ENCODE peak calls at places on chromosomes 11 and 22, in ten cellular contexts. One of them, this sample, is unnamed.

GRCh38 chr22:29867260-29867659 is 15.7 kb upstream of the MTMR3 start:
- DNase-seq in endothelial cell: no peak
- DNase-seq in AG08395: no peak
- DNase-seq in body of pancreas: no peak
- DNase-seq in hypothalamus: no peak
- DNase-seq in HCT116: no peak
- DNase-seq in mammary epithelial cell: peak
- DNase-seq in activated CD4-positive, CD25-positive, alpha-beta regulatory T cell: no peak
- DNase-seq in T-helper 1 cell: no peak
- DNase-seq in left lung: no peak
- DNase-seq in this sample: no peak

GRCh38 chr11:61113209-61113608 is 10.9 kb downstream of the CD5 start:
- DNase-seq in AG08395: no peak
- DNase-seq in mammary epithelial cell: no peak
- DNase-seq in left lung: no peak
- DNase-seq in activated CD4-positive, CD25-positive, alpha-beta regulatory T cell: no peak
- DNase-seq in HCT116: no peak
- DNase-seq in hypothalamus: no peak
- DNase-seq in T-helper 1 cell: no peak
- DNase-seq in body of pancreas: no peak
- DNase-seq in endothelial cell: no peak
- DNase-seq in this sample: no peak

GRCh38 chr11:128039140-128040021 is 548.0 kb downstream of the ETS1 start:
- DNase-seq in mammary epithelial cell: peak
- DNase-seq in left lung: peak
- DNase-seq in activated CD4-positive, CD25-positive, alpha-beta regulatory T cell: peak
- DNase-seq in HCT116: no peak
- DNase-seq in endothelial cell: no peak
- DNase-seq in body of pancreas: no peak
- DNase-seq in AG08395: peak
- DNase-seq in T-helper 1 cell: peak
- DNase-seq in hypothalamus: no peak
- DNase-seq in this sample: peak

GRCh38 chr11:63639195-63639832 is 25.1 kb upstream of the PLAAT3 start:
- DNase-seq in left lung: no peak
- DNase-seq in body of pancreas: no peak
- DNase-seq in endothelial cell: no peak
- DNase-seq in hypothalamus: no peak
- DNase-seq in T-helper 1 cell: no peak
- DNase-seq in AG08395: peak
- DNase-seq in activated CD4-positive, CD25-positive, alpha-beta regulatory T cell: no peak
- DNase-seq in HCT116: no peak
- DNase-seq in mammary epithelial cell: no peak
- DNase-seq in this sample: no peak

GRCh38 chr11:130449246-130449990 is 973 bp downstream of the ADAMTS15 start:
- DNase-seq in activated CD4-positive, CD25-positive, alpha-beta regulatory T cell: no peak
- DNase-seq in HCT116: no peak
- DNase-seq in mammary epithelial cell: no peak
- DNase-seq in left lung: no peak
- DNase-seq in endothelial cell: no peak
- DNase-seq in AG08395: no peak
- DNase-seq in body of pancreas: no peak
- DNase-seq in hypothalamus: no peak
- DNase-seq in T-helper 1 cell: no peak
- DNase-seq in this sample: no peak

GRCh38 chr11:134345237-134345550 is 13.4 kb downstream of the GLB1L2 start:
- DNase-seq in T-helper 1 cell: no peak
- DNase-seq in endothelial cell: no peak
- DNase-seq in activated CD4-positive, CD25-positive, alpha-beta regulatory T cell: no peak
- DNase-seq in AG08395: no peak
- DNase-seq in left lung: no peak
- DNase-seq in mammary epithelial cell: no peak
- DNase-seq in hypothalamus: no peak
- DNase-seq in body of pancreas: no peak
- DNase-seq in HCT116: no peak
- DNase-seq in this sample: no peak

GRCh38 chr11:96235725-96236124 is 107.3 kb downstream of the MAML2 start:
- DNase-seq in body of pancreas: no peak
- DNase-seq in left lung: no peak
- DNase-seq in activated CD4-positive, CD25-positive, alpha-beta regulatory T cell: peak
- DNase-seq in mammary epithelial cell: no peak
- DNase-seq in hypothalamus: no peak
- DNase-seq in endothelial cell: no peak
- DNase-seq in HCT116: no peak
- DNase-seq in AG08395: no peak
- DNase-seq in T-helper 1 cell: no peak
- DNase-seq in this sample: no peak

GRCh38 chr11:128840137-128840536 is 27.0 kb downstream of the KCNJ1 start:
- DNase-seq in left lung: no peak
- DNase-seq in activated CD4-positive, CD25-positive, alpha-beta regulatory T cell: no peak
- DNase-seq in hypothalamus: no peak
- DNase-seq in T-helper 1 cell: no peak
- DNase-seq in body of pancreas: no peak
- DNase-seq in mammary epithelial cell: no peak
- DNase-seq in endothelial cell: no peak
- DNase-seq in HCT116: no peak
- DNase-seq in AG08395: no peak
- DNase-seq in this sample: no peak

GRCh38 chr22:29750559-29750958 is 16.2 kb downstream of the ZMAT5 start:
- DNase-seq in AG08395: no peak
- DNase-seq in left lung: no peak
- DNase-seq in activated CD4-positive, CD25-positive, alpha-beta regulatory T cell: no peak
- DNase-seq in endothelial cell: no peak
- DNase-seq in mammary epithelial cell: no peak
- DNase-seq in HCT116: no peak
- DNase-seq in hypothalamus: no peak
- DNase-seq in body of pancreas: peak
- DNase-seq in T-helper 1 cell: no peak
- DNase-seq in this sample: no peak

GRCh38 chr11:71507102-71507501 is 20.0 kb upstream of the KRTAP5-7 start:
- DNase-seq in AG08395: no peak
- DNase-seq in left lung: no peak
- DNase-seq in activated CD4-positive, CD25-positive, alpha-beta regulatory T cell: no peak
- DNase-seq in T-helper 1 cell: no peak
- DNase-seq in HCT116: no peak
- DNase-seq in mammary epithelial cell: no peak
- DNase-seq in body of pancreas: no peak
- DNase-seq in hypothalamus: no peak
- DNase-seq in endothelial cell: no peak
- DNase-seq in this sample: no peak

GRCh38 chr22:22866381-22867111 is 21.1 kb upstream of the IGLL5 start:
- DNase-seq in T-helper 1 cell: no peak
- DNase-seq in left lung: no peak
- DNase-seq in hypothalamus: no peak
- DNase-seq in endothelial cell: no peak
- DNase-seq in AG08395: no peak
- DNase-seq in activated CD4-positive, CD25-positive, alpha-beta regulatory T cell: no peak
- DNase-seq in mammary epithelial cell: no peak
- DNase-seq in HCT116: no peak
- DNase-seq in body of pancreas: no peak
- DNase-seq in this sample: no peak

GRCh38 chr22:38257170-38257569 is 15.6 kb downstream of the TMEM184B start:
- DNase-seq in hypothalamus: no peak
- DNase-seq in endothelial cell: no peak
- DNase-seq in mammary epithelial cell: no peak
- DNase-seq in activated CD4-positive, CD25-positive, alpha-beta regulatory T cell: no peak
- DNase-seq in HCT116: no peak
- DNase-seq in T-helper 1 cell: no peak
- DNase-seq in AG08395: peak
- DNase-seq in body of pancreas: no peak
- DNase-seq in left lung: no peak
- DNase-seq in this sample: no peak

GRCh38 chr22:22702159-22702873 is 57.9 kb downstream of the GGTLC2 start:
- DNase-seq in HCT116: no peak
- DNase-seq in mammary epithelial cell: no peak
- DNase-seq in T-helper 1 cell: no peak
- DNase-seq in body of pancreas: no peak
- DNase-seq in hypothalamus: no peak
- DNase-seq in left lung: no peak
- DNase-seq in activated CD4-positive, CD25-positive, alpha-beta regulatory T cell: no peak
- DNase-seq in AG08395: no peak
- DNase-seq in endothelial cell: peak
- DNase-seq in this sample: peak